ENCODE peak calls at places on chromosomes 3 and 15, in eight cellular contexts. G is heart left ventricle; H is CD8-positive, alpha-beta memory T cell; O is psoas muscle; P is gastrocnemius medialis; W is aorta; E is neural progenitor cell; V is brain microvascular endothelial cell. Y is an unnamed sample.

GRCh38 chr15:60740787-60741354 is 261.9 kb upstream of the ICE2 start:
- DNase-seq in P (no peak), O (no peak), E (no peak), H (no peak), G (no peak), W (no peak), V (no peak), Y (no peak)

GRCh38 chr15:89408512-89409183 is 74.0 kb upstream of the POLG start:
- DNase-seq in V (no peak), H (no peak), P (no peak), G (no peak), O (no peak), E (peak), W (no peak), Y (no peak)

GRCh38 chr15:59282515-59283337 is 76.1 kb downstream of the LDHAL6B start:
- DNase-seq in W (no peak), P (no peak), H (no peak), G (no peak), O (no peak), V (no peak), E (peak), Y (no peak)

GRCh38 chr15:93036922-93037321 is 52.1 kb downstream of the RGMA start:
- DNase-seq in H (no peak), E (no peak), G (no peak), O (no peak), P (no peak), V (no peak), W (no peak), Y (peak)

GRCh38 chr3:29868702-29869101 is 587.8 kb downstream of the RBMS3 start:
- DNase-seq in G (no peak), H (no peak), P (no peak), E (no peak), V (no peak), O (no peak), W (no peak), Y (no peak)

GRCh38 chr15:101017935-101018849 is 99.0 kb downstream of the LRRK1 start:
- DNase-seq in V (no peak), P (no peak), G (no peak), W (no peak), O (no peak), H (no peak), E (no peak), Y (peak)

GRCh38 chr3:128706171-128706570 is 19.8 kb upstream of the RAB7A start:
- DNase-seq in O (no peak), V (no peak), W (no peak), P (no peak), H (no peak), G (no peak), E (no peak), Y (no peak)

GRCh38 chr3:11655188-11655928 is 11.6 kb upstream of the VGLL4 start:
- DNase-seq in G (no peak), H (peak), P (no peak), O (no peak), E (peak), W (no peak), V (no peak), Y (no peak)

GRCh38 chr15:81013396-81013929 is 12.7 kb downstream of the TLNRD1 start:
- DNase-seq in O (no peak), H (no peak), E (no peak), W (no peak), P (no peak), V (no peak), G (no peak), Y (no peak)

GRCh38 chr3:4985330-4986174 is 6.3 kb downstream of the BHLHE40 start:
- DNase-seq in W (no peak), V (peak), O (peak), G (no peak), H (no peak), P (peak), E (peak), Y (peak)

GRCh38 chr15:97316362-97316761 is 644.1 kb upstream of the ARRDC4 start:
- DNase-seq in W (no peak), G (no peak), P (no peak), E (no peak), O (no peak), H (no peak), V (no peak), Y (no peak)

GRCh38 chr3:131541288-131541687 is 38.5 kb upstream of the MRPL3 start:
- DNase-seq in W (no peak), E (no peak), H (no peak), G (no peak), V (no peak), P (no peak), O (no peak), Y (no peak)

GRCh38 chr3:23202921-23203650 is at the start of gene UBE2E2:
- DNase-seq in G (peak), E (peak), O (peak), P (peak), V (peak), H (peak), W (peak), Y (peak)

GRCh38 chr15:31605467-31605931 is 278.9 kb downstream of the KLF13 start:
- DNase-seq in E (peak), G (no peak), O (no peak), V (peak), W (no peak), P (no peak), H (no peak), Y (peak)

GRCh38 chr3:69339766-69340165 is 46.1 kb downstream of the FRMD4B start:
- DNase-seq in V (no peak), G (peak), W (no peak), P (peak), E (no peak), O (no peak), H (no peak), Y (no peak)

GRCh38 chr15:90062023-90062728 is 40.1 kb downstream of the IDH2 start:
- DNase-seq in E (peak), W (no peak), O (no peak), P (no peak), V (peak), H (peak), G (peak), Y (peak)

GRCh38 chr3:186640473-186640818 is 247 bp downstream of the FETUB start:
- DNase-seq in O (no peak), P (no peak), W (peak), V (peak), E (peak), H (no peak), G (no peak), Y (peak)

GRCh38 chr3:112979244-112979832 is 4.4 kb upstream of the CD200R1 start:
- DNase-seq in W (no peak), H (peak), O (no peak), V (no peak), G (no peak), E (peak), P (no peak), Y (no peak)

GRCh38 chr15:99168601-99169580 is 64.0 kb downstream of the SYNM start:
- DNase-seq in O (no peak), V (no peak), W (no peak), E (no peak), H (no peak), G (no peak), P (no peak), Y (no peak)

GRCh38 chr15:80568876-80569605 is 126.1 kb upstream of the ABHD17C start:
- DNase-seq in W (no peak), V (no peak), H (no peak), P (no peak), E (no peak), O (no peak), G (no peak), Y (no peak)

GRCh38 chr3:45055411-45056143 is 29.5 kb downstream of the CLEC3B start:
- DNase-seq in H (no peak), W (no peak), P (no peak), O (no peak), E (peak), V (no peak), G (no peak), Y (no peak)

GRCh38 chr3:100271522-100271921 is 10.7 kb downstream of the TBC1D23 start:
- DNase-seq in O (no peak), V (no peak), W (no peak), H (no peak), G (no peak), E (no peak), P (no peak), Y (no peak)

GRCh38 chr3:56772926-56773587 is 28.7 kb downstream of the ARHGEF3 start:
- DNase-seq in H (no peak), O (no peak), G (no peak), E (no peak), P (no peak), W (no peak), V (no peak), Y (no peak)

GRCh38 chr3:119600732-119601131 is 3.0 kb downstream of the PLA1A start:
- DNase-seq in O (peak), G (peak), E (peak), P (no peak), V (no peak), W (no peak), H (no peak), Y (no peak)

GRCh38 chr15:91535856-91536500 is 317.5 kb upstream of the SLCO3A1 start:
- DNase-seq in P (peak), W (no peak), H (no peak), G (no peak), V (no peak), E (no peak), O (no peak), Y (no peak)

GRCh38 chr3:13245579-13245978 is 172.3 kb upstream of the IQSEC1 start:
- DNase-seq in E (no peak), P (no peak), G (no peak), O (no peak), W (no peak), V (no peak), H (no peak), Y (no peak)

GRCh38 chr15:71586463-71586862 is 223.9 kb upstream of the NR2E3 start:
- DNase-seq in V (no peak), H (no peak), E (no peak), W (no peak), O (no peak), G (no peak), P (no peak), Y (no peak)

GRCh38 chr3:124611520-124611919 is 118.7 kb upstream of the UMPS start:
- DNase-seq in W (no peak), V (no peak), H (no peak), O (no peak), G (no peak), E (no peak), P (no peak), Y (no peak)

GRCh38 chr15:58066042-58066867 is 744 bp upstream of the ALDH1A2 start:
- DNase-seq in V (peak), P (peak), E (peak), H (peak), W (peak), O (peak), G (peak), Y (peak)

GRCh38 chr3:16741890-16742289 is 136.7 kb upstream of the DAZL start:
- DNase-seq in W (no peak), O (peak), G (no peak), P (peak), E (no peak), V (peak), H (no peak), Y (no peak)

GRCh38 chr3:132916096-132916495 is 122.1 kb upstream of the TMEM108 start:
- DNase-seq in G (no peak), P (no peak), W (no peak), V (peak), O (no peak), H (no peak), E (no peak), Y (no peak)

GRCh38 chr3:151305081-151305777 is 11.4 kb downstream of the GPR87 start:
- DNase-seq in V (peak), O (peak), G (no peak), H (no peak), P (no peak), E (peak), W (peak), Y (peak)

GRCh38 chr15:99605490-99605931 is 39.7 kb downstream of the MEF2A start:
- DNase-seq in G (no peak), H (no peak), P (no peak), W (no peak), E (no peak), O (no peak), V (no peak), Y (peak)

GRCh38 chr3:170500995-170501394 is 82.3 kb downstream of the CLDN11 start:
- DNase-seq in E (no peak), W (no peak), O (no peak), V (no peak), P (no peak), H (no peak), G (no peak), Y (no peak)

GRCh38 chr3:26621891-26622633 is 510 bp upstream of the LRRC3B start:
- DNase-seq in E (peak), G (no peak), H (no peak), P (no peak), O (no peak), V (no peak), W (no peak), Y (no peak)

GRCh38 chr15:73991726-73992593 is at the start of gene STOML1:
- DNase-seq in V (peak), O (peak), W (peak), P (peak), H (peak), G (peak), E (peak), Y (peak)

GRCh38 chr3:9130318-9131110 is 118.9 kb downstream of the SRGAP3 start:
- DNase-seq in H (no peak), O (no peak), V (no peak), G (no peak), E (no peak), W (no peak), P (no peak), Y (no peak)

GRCh38 chr3:196268270-196269163 is 19.0 kb downstream of the PCYT1A start:
- DNase-seq in O (no peak), P (no peak), V (peak), E (no peak), H (no peak), W (no peak), G (no peak), Y (no peak)

GRCh38 chr3:138971766-138972320 is 24.8 kb downstream of the FOXL2NB start:
- DNase-seq in E (no peak), V (no peak), G (no peak), W (peak), O (no peak), P (no peak), H (no peak), Y (no peak)

GRCh38 chr3:54987719-54988118 is 59.9 kb upstream of the LRTM1 start:
- DNase-seq in H (no peak), W (no peak), E (no peak), O (no peak), V (no peak), G (no peak), P (no peak), Y (no peak)

DNA sequence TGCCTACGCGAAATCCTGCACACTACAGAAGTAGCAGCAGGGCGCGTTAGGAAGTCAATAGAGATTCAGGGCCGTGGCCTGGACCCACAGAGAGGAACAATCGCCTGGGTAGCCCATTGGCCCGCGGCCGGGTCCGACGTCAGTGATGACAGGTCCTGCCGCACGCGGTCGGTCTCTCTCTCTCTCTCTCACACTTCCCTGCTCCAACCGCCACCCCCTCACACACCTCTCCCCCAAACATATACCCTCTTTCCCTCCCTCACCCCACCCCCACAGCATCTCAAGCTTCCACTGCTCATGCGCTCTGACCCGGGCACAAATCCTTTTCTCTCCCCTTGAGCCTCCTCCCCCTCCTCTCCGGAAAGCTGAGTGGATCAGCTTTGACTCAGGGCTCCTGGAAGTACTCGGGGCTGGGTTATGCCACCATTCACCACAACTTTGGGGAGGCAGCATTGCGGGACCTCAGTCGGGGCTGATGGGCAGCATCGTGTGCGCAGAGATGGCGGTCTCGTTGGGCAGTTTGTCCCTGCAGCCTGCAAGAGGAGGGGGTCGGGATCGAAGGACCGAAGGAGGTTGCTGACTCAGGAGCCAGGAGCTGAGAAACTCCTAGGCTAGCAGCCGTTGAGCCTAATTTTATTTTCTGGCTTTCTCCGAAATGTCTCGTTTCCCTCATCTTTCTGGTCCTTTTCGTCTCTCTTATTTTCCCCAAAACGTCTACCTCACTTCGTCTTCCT is 9.0 kb downstream of the ZIC4 start:
- DNase-seq in E (peak), V (peak), H (no peak), W (no peak), P (no peak), O (no peak), G (no peak), Y (no peak)
- H3K27ac ChIP-seq in E (no peak), V (peak), H (no peak), W (no peak), P (no peak), O (no peak), G (no peak), Y (no peak)

GRCh38 chr3:38726751-38727150 is 77.3 kb upstream of the SCN5A start:
- DNase-seq in O (no peak), E (no peak), W (no peak), P (no peak), V (no peak), H (no peak), G (no peak), Y (no peak)

GRCh38 chr3:38722760-38723568 is 73.5 kb upstream of the SCN5A start:
- DNase-seq in H (no peak), V (peak), O (no peak), P (no peak), G (no peak), W (no peak), E (no peak), Y (no peak)

GRCh38 chr3:38725726-38726410 is 76.4 kb upstream of the SCN5A start:
- DNase-seq in E (no peak), W (no peak), P (no peak), H (no peak), O (no peak), G (no peak), V (peak), Y (no peak)

GRCh38 chr3:38723569-38724391 is 74.3 kb upstream of the SCN5A start:
- DNase-seq in H (no peak), E (no peak), P (no peak), W (no peak), G (no peak), O (no peak), V (no peak), Y (no peak)

DNA sequence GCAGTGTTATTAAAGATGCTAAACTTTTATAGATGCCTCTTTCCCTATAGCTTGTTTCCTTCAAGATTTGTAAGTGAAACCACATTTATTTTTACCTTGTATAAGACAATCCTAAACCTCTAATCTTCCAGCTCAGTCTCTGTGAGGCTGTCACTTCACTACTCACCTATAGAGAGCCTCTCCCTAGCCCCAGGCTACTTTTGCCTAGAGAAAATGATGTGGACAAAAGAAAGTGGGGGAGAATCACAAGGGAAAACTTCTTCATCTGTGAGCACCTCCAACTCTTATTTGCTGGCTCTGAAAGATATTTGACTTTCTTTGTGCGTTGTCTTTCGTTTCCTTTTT is 74.9 kb upstream of the SCN5A start:
- DNase-seq in W (no peak), H (no peak), P (no peak), E (no peak), G (no peak), O (no peak), V (no peak), Y (no peak)
- H3K4me3 ChIP-seq in W (no peak), H (no peak), P (no peak), E (no peak), G (no peak), O (no peak), V (no peak), Y (no peak)

DNA sequence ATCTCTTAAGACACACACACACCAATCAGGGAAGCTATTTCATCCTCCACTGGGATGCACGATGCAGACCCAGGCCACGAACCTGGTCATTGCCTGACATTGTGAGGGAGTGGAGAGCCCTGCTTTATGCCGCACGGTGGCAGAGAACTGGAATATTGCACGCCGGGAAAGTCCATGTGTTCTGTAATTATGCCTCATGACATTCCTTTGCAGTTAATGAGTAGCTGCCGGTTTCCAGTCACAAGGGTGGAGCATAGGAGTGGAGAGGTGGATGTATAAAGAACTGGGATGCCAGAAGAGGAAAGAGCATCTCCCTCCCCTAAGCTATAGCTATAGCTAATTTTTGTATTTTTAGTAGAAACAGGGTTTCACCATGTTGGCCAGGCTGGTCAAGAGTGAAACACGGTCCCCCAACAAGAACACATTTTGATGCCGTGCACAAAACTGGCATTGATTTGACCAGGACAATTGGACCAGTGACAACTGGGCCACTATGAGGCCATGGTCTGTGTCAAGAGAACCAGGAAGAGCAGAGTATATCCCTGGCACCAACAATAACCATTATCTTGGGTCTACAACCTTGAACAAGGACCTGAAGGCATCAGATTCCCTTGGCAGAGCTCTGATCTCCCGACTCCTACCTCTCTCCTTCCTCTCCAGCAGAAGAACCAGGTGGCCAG is 51.4 kb downstream of the SH3BP5 start:
- DNase-seq in E (no peak), P (no peak), O (no peak), H (no peak), G (no peak), V (no peak), W (no peak), Y (no peak)
- H3K27ac ChIP-seq in E (no peak), P (no peak), O (no peak), H (no peak), G (no peak), V (no peak), W (no peak), Y (no peak)

GRCh38 chr15:84143753-84144314 is 91.7 kb upstream of the GOLGA6L4 start:
- DNase-seq in E (no peak), V (no peak), O (no peak), P (no peak), W (no peak), G (no peak), H (no peak), Y (no peak)

DNA sequence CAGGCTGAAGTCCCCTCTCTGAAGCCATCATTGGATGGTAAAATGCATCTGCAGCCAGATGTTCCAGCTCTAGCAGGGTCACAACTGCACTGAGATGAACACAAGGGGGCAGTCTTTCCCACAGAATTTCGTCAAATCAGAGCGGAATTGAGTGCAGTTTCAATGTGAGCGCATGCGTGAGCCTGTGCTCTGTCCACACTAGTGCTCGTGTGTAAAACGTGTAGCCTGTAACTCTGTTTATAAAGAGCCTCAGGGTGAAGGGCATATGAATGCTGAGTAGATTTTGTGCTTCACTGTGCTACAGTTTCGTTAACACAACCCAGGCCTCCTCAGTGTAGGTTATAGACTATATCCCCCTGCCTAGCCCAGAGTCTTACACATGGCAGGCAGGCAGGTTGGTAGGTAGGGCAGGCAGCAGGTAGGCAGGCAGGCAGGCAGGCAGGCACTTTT is 92.7 kb upstream of the GOLGA6L4 start:
- DNase-seq in P (peak), G (no peak), H (peak), E (peak), W (peak), O (peak), V (peak), Y (peak)
- H3K4me3 ChIP-seq in P (no peak), G (no peak), H (no peak), E (peak), W (no peak), O (peak), V (no peak), Y (no peak)

Y was measured in RWPE2.